ENCODE peak calls at places on chromosome 18, in four cellular contexts. One of them, this sample, is unnamed.

GRCh38 chr18:48575658-48576453 is 37.0 kb downstream of the CTIF start:
- DNase-seq in breast epithelium: no peak
- DNase-seq in mucosa of descending colon: no peak
- DNase-seq in spleen: peak; percentile 62
- DNase-seq in this sample: no peak

GRCh38 chr18:57194070-57194469 is 47.2 kb downstream of the BOD1L2 start:
- DNase-seq in mucosa of descending colon: no peak
- DNase-seq in spleen: no peak
- DNase-seq in breast epithelium: no peak
- DNase-seq in this sample: no peak

GRCh38 chr18:53408271-53408670 is 816.2 kb downstream of the MBD2 start:
- DNase-seq in spleen: no peak
- DNase-seq in mucosa of descending colon: no peak
- DNase-seq in breast epithelium: no peak
- DNase-seq in this sample: no peak

GRCh38 chr18:40897884-40898283 is 1057.2 kb upstream of the PIK3C3 start:
- DNase-seq in spleen: no peak
- DNase-seq in breast epithelium: no peak
- DNase-seq in mucosa of descending colon: no peak
- DNase-seq in this sample: no peak

GRCh38 chr18:61082976-61083630 is 250.1 kb upstream of the CDH20 start:
- DNase-seq in mucosa of descending colon: no peak
- DNase-seq in breast epithelium: no peak
- DNase-seq in spleen: no peak
- DNase-seq in this sample: no peak

GRCh38 chr18:75544051-75544481 is 116.6 kb upstream of the SMIM21 start:
- DNase-seq in spleen: no peak
- DNase-seq in mucosa of descending colon: no peak
- DNase-seq in breast epithelium: no peak
- DNase-seq in this sample: no peak

GRCh38 chr18:42156266-42156665 is 201.2 kb downstream of the PIK3C3 start:
- DNase-seq in spleen: no peak
- DNase-seq in mucosa of descending colon: no peak
- DNase-seq in breast epithelium: no peak
- DNase-seq in this sample: no peak

GRCh38 chr18:46250084-46250811 is 146.1 kb downstream of the HAUS1 start:
- DNase-seq in breast epithelium: peak; percentile 43
- DNase-seq in mucosa of descending colon: peak; percentile 81
- DNase-seq in spleen: no peak
- DNase-seq in this sample: no peak

GRCh38 chr18:6207941-6208340 is 206.8 kb downstream of the L3MBTL4 start:
- DNase-seq in breast epithelium: no peak
- DNase-seq in mucosa of descending colon: no peak
- DNase-seq in spleen: no peak
- DNase-seq in this sample: no peak

GRCh38 chr18:49731421-49731841 is 81.9 kb downstream of the ACAA2 start:
- DNase-seq in breast epithelium: no peak
- DNase-seq in mucosa of descending colon: no peak
- DNase-seq in spleen: no peak
- DNase-seq in this sample: no peak

GRCh38 chr18:48840491-48840877 is 110.3 kb downstream of the SMAD7 start:
- DNase-seq in mucosa of descending colon: no peak
- DNase-seq in spleen: peak; percentile 41
- DNase-seq in breast epithelium: no peak
- DNase-seq in this sample: no peak

GRCh38 chr18:46152808-46153617 is 48.8 kb downstream of the HAUS1 start:
- DNase-seq in breast epithelium: no peak
- DNase-seq in mucosa of descending colon: no peak
- DNase-seq in spleen: no peak
- DNase-seq in this sample: no peak

GRCh38 chr18:59649575-59649974 is 47.6 kb downstream of the CCBE1 start:
- DNase-seq in breast epithelium: no peak
- DNase-seq in mucosa of descending colon: no peak
- DNase-seq in spleen: no peak
- DNase-seq in this sample: no peak

GRCh38 chr18:32674491-32674890 is 98.3 kb downstream of the KLHL14 start:
- DNase-seq in mucosa of descending colon: no peak
- DNase-seq in spleen: no peak
- DNase-seq in breast epithelium: no peak
- DNase-seq in this sample: no peak

GRCh38 chr18:7467708-7468466 is 99.2 kb upstream of the PTPRM start:
- DNase-seq in breast epithelium: no peak
- DNase-seq in mucosa of descending colon: no peak
- DNase-seq in spleen: no peak
- DNase-seq in this sample: no peak

GRCh38 chr18:3759099-3759498 is 309.1 kb downstream of the TGIF1 start:
- DNase-seq in spleen: no peak
- DNase-seq in breast epithelium: no peak
- DNase-seq in mucosa of descending colon: no peak
- DNase-seq in this sample: no peak

GRCh38 chr18:30889582-30890301 is 152.8 kb downstream of the DSC3 start:
- DNase-seq in breast epithelium: no peak
- DNase-seq in spleen: no peak
- DNase-seq in mucosa of descending colon: peak; percentile 5
- DNase-seq in this sample: no peak

GRCh38 chr18:21468514-21469164 is 131.9 kb downstream of the ESCO1 start:
- DNase-seq in breast epithelium: no peak
- DNase-seq in spleen: no peak
- DNase-seq in mucosa of descending colon: no peak
- DNase-seq in this sample: no peak

GRCh38 chr18:23470620-23471387 is 17.7 kb downstream of the RIOK3 start:
- DNase-seq in spleen: no peak
- DNase-seq in breast epithelium: no peak
- DNase-seq in mucosa of descending colon: no peak
- DNase-seq in this sample: no peak
- H3K36me3 ChIP-seq in spleen: peaks cover 100% of the 10 kb centered on the region
- H3K36me3 ChIP-seq in breast epithelium: no peaks in the 10 kb centered on the region
- H3K36me3 ChIP-seq in mucosa of descending colon: peaks cover 27% of the 10 kb centered on the region
- H3K36me3 ChIP-seq in this sample: peaks cover 57% of the 10 kb centered on the region

DNA sequence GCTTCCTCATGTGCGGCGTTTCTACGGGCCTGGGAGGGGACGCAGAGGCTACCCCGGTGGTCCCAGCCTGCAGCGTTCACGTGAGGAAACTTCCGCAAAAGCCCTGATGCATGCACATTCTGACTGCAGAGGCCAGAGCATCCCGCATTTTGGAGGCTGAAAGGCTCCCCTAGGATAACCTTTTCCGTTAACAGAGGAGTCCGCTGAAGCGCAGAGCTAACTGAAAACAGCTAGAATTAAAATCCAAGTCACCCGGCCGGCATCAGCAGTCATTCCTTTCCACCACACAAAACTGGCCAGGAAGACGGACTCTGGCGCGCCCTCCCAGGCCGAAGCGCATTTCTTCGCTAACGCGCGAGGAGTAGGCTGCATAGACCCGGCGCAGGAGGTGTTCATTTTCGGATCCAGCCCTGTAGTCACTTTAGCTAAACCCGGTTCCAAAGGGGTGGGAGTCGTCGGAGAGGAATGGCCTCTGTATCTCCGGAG is 747 bp upstream of the TUBB6 start:
- DNase-seq in mucosa of descending colon: peak; percentile 41
- DNase-seq in breast epithelium: peak; percentile 57
- DNase-seq in spleen: peak; percentile 79
- DNase-seq in this sample: no peak
- TF ChIP-seq CTCF in mucosa of descending colon: no peak
- TF ChIP-seq CTCF in breast epithelium: no peak
- TF ChIP-seq CTCF in spleen: no peak
- TF ChIP-seq CTCF in this sample: no peak

DNA sequence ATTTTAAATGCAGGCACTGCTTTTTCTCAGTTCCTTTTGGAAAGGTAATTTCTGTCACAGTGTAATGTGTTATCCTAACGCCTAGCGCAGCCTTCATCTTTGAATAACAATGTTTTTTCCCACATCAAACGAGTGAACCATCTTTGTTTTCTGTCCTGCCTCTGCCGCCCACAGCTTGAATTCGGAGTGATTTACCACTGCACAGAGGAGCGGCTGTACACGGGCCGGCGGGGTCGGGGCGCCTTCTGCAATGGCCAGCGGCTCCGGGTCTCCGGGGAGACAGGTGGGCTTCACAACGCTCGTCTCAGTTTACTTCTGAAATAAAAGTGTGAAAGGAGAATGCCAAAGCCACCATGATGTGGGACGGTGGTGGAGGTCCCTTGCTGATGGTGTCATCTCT is 32.8 kb downstream of the IMPA2 start:
- DNase-seq in breast epithelium: no peak
- DNase-seq in spleen: peak; percentile 47
- DNase-seq in mucosa of descending colon: no peak
- DNase-seq in this sample: no peak
- H3K36me3 ChIP-seq in breast epithelium: no peaks in the 10 kb centered on the region
- H3K36me3 ChIP-seq in spleen: peaks cover 100% of the 10 kb centered on the region
- H3K36me3 ChIP-seq in mucosa of descending colon: no peaks in the 10 kb centered on the region
- H3K36me3 ChIP-seq in this sample: no peaks in the 10 kb centered on the region

DNA sequence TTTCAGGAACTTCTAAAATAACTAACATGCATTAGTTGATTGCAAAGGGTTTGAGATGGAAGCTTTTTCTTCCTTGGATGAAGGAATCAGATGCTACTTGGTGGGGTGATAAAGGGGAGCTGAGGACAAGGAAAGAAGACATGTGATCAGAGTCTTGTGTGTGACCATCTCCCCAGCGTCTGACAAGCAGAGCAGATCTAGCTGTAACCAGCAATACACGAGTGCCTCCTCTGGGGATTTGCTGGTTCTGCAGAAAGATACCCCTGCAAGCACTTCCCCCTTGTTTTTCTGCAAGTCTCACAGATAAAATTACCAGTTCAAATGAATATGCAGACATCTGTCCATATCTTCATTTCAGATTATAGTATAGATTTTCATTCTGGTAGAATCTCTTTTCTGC is 2.7 kb downstream of the CDH7 start:
- DNase-seq in mucosa of descending colon: peak; percentile 13
- DNase-seq in breast epithelium: no peak
- DNase-seq in spleen: no peak
- DNase-seq in this sample: no peak
- TF ChIP-seq CTCF in mucosa of descending colon: no peak
- TF ChIP-seq CTCF in breast epithelium: no peak
- TF ChIP-seq CTCF in spleen: no peak
- TF ChIP-seq CTCF in this sample: no peak

DNA sequence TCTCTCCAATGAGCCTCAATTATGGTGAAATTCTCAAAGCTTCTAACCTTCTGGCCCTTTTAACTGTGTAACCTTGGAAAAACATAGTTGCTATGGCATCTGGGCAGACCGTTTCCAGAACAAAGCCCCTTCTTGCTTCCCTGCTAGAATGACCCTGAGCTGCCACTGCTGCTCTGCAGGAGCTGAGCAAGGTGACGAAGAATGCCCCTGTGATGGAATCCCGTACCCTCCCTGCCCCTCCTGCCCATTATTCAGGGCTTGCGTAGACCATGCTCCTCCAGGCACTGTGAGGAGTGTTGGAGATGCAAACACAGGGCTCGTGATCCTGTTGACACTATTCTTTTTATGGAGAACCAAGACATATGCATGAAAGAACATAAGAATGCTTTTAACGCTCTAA is 191.1 kb downstream of the CDH2 start:
- DNase-seq in breast epithelium: no peak
- DNase-seq in mucosa of descending colon: no peak
- DNase-seq in spleen: no peak
- DNase-seq in this sample: no peak
- H3K36me3 ChIP-seq in breast epithelium: no peaks in the 10 kb centered on the region
- H3K36me3 ChIP-seq in mucosa of descending colon: no peaks in the 10 kb centered on the region
- H3K36me3 ChIP-seq in spleen: no peaks in the 10 kb centered on the region
- H3K36me3 ChIP-seq in this sample: no peaks in the 10 kb centered on the region

GRCh38 chr18:26648509-26649192 is 100.3 kb upstream of the KCTD1 start:
- DNase-seq in breast epithelium: no peak
- DNase-seq in spleen: no peak
- DNase-seq in mucosa of descending colon: no peak
- DNase-seq in this sample: no peak

GRCh38 chr18:26652501-26652900 is 104.1 kb upstream of the KCTD1 start:
- DNase-seq in breast epithelium: no peak
- DNase-seq in spleen: no peak
- DNase-seq in mucosa of descending colon: no peak
- DNase-seq in this sample: no peak

GRCh38 chr18:26649193-26649543 is 100.8 kb upstream of the KCTD1 start:
- DNase-seq in mucosa of descending colon: no peak
- DNase-seq in spleen: no peak
- DNase-seq in breast epithelium: no peak
- DNase-seq in this sample: no peak

GRCh38 chr18:26646897-26647296 is 98.5 kb upstream of the KCTD1 start:
- DNase-seq in spleen: no peak
- DNase-seq in mucosa of descending colon: no peak
- DNase-seq in breast epithelium: no peak
- DNase-seq in this sample: no peak

GRCh38 chr18:26650310-26651285 is 102.2 kb upstream of the KCTD1 start:
- DNase-seq in breast epithelium: no peak
- DNase-seq in mucosa of descending colon: no peak
- DNase-seq in spleen: no peak
- DNase-seq in this sample: no peak
- TF ChIP-seq CTCF in breast epithelium: no peak
- TF ChIP-seq CTCF in mucosa of descending colon: no peak
- TF ChIP-seq CTCF in spleen: no peak
- TF ChIP-seq CTCF in this sample: no peak

GRCh38 chr18:9557250-9557943 is 57.0 kb downstream of the PPP4R1 start:
- DNase-seq in mucosa of descending colon: no peak
- DNase-seq in spleen: no peak
- DNase-seq in breast epithelium: no peak
- DNase-seq in this sample: no peak

GRCh38 chr18:9562584-9562983 is 51.8 kb downstream of the PPP4R1 start:
- DNase-seq in mucosa of descending colon: no peak
- DNase-seq in breast epithelium: no peak
- DNase-seq in spleen: no peak
- DNase-seq in this sample: no peak

GRCh38 chr18:9558397-9559064 is 55.8 kb downstream of the PPP4R1 start:
- DNase-seq in spleen: no peak
- DNase-seq in mucosa of descending colon: no peak
- DNase-seq in breast epithelium: no peak
- DNase-seq in this sample: no peak

GRCh38 chr18:9561774-9562173 is 52.6 kb downstream of the PPP4R1 start:
- DNase-seq in spleen: no peak
- DNase-seq in breast epithelium: no peak
- DNase-seq in mucosa of descending colon: no peak
- DNase-seq in this sample: no peak

GRCh38 chr18:9559253-9559652 is 55.1 kb downstream of the PPP4R1 start:
- DNase-seq in breast epithelium: no peak
- DNase-seq in spleen: no peak
- DNase-seq in mucosa of descending colon: no peak
- DNase-seq in this sample: no peak
- H3K36me3 ChIP-seq in breast epithelium: peaks cover 5% of the 10 kb centered on the region
- H3K36me3 ChIP-seq in spleen: peaks cover 99% of the 10 kb centered on the region
- H3K36me3 ChIP-seq in mucosa of descending colon: peaks cover 14% of the 10 kb centered on the region
- H3K36me3 ChIP-seq in this sample: peaks cover 18% of the 10 kb centered on the region

GRCh38 chr18:76620326-76620813 is 125.3 kb upstream of the ZNF516 start:
- DNase-seq in spleen: peak; percentile 90
- DNase-seq in breast epithelium: peak; percentile 64
- DNase-seq in mucosa of descending colon: peak; percentile 69
- DNase-seq in this sample: peak; percentile 7
- TF ChIP-seq CTCF in spleen: no peak
- TF ChIP-seq CTCF in breast epithelium: peak; percentile 28
- TF ChIP-seq CTCF in mucosa of descending colon: no peak
- TF ChIP-seq CTCF in this sample: peak; percentile 32

DNA sequence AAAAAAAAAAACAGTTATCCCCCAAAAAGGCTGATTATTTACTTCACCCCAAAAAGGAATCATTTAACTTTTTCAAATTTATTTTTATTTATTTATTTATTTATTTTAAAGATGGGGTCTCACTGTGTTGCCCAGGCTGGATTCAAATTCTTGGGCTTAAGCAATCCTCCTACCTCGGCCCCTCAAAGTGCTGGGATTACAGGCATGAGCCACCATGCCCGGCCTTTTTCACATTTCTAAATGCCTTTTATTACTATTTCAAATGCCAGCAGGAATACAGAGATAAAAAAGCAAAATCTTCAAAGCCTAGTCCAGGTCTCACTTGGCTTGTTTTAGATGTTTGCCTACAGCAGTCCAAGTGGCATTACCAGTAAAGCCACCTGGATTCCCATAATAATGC is 239.1 kb downstream of the ALPK2 start:
- DNase-seq in mucosa of descending colon: no peak
- DNase-seq in spleen: no peak
- DNase-seq in breast epithelium: no peak
- DNase-seq in this sample: no peak
- H3K36me3 ChIP-seq in mucosa of descending colon: peaks cover 4% of the 10 kb centered on the region
- H3K36me3 ChIP-seq in spleen: peaks cover 75% of the 10 kb centered on the region
- H3K36me3 ChIP-seq in breast epithelium: peaks cover 4% of the 10 kb centered on the region
- H3K36me3 ChIP-seq in this sample: no peaks in the 10 kb centered on the region